ENCODE peak calls at places on chromosomes 11 and 22, in nine cellular contexts. K, H, P, G, D, C, S, E and X are unnamed samples.

GRCh38 chr11:118609380-118610219 is 2.2 kb downstream of the PHLDB1 start:
- DNase-seq in P (no peak), E (no peak), D (no peak), S (peak), K (peak), H (no peak), C (no peak), G (no peak), X (peak)

GRCh38 chr11:65560555-65561418 is 2.6 kb upstream of the LTBP3 start:
- DNase-seq in K (no peak), C (no peak), H (peak), E (peak), D (no peak), G (no peak), P (no peak), S (peak), X (peak)

GRCh38 chr11:134379241-134379640 is 32.8 kb downstream of the B3GAT1 start:
- DNase-seq in K (no peak), D (no peak), C (no peak), G (no peak), S (no peak), E (no peak), P (no peak), H (no peak), X (no peak)

GRCh38 chr22:22034469-22035132 is 52.0 kb upstream of the TOP3B start:
- DNase-seq in D (no peak), S (no peak), C (no peak), P (no peak), G (no peak), E (no peak), K (no peak), H (no peak), X (no peak)

GRCh38 chr22:31248138-31248745 is 36.1 kb downstream of the LIMK2 start:
- DNase-seq in E (peak), G (no peak), D (peak), C (peak), K (peak), H (peak), S (peak), P (no peak), X (peak)

GRCh38 chr11:103624708-103625623 is 411.5 kb upstream of the DDI1 start:
- DNase-seq in C (no peak), S (no peak), K (no peak), D (no peak), G (no peak), E (no peak), H (no peak), P (no peak), X (no peak)

GRCh38 chr11:130161441-130161840 is 1.9 kb downstream of the ST14 start:
- DNase-seq in D (no peak), H (no peak), K (no peak), S (no peak), E (no peak), G (no peak), P (no peak), C (no peak), X (no peak)

GRCh38 chr11:76772783-76773106 is 10.4 kb upstream of the TSKU start:
- DNase-seq in S (no peak), H (no peak), D (no peak), C (no peak), G (no peak), P (no peak), E (no peak), K (no peak), X (no peak)

GRCh38 chr11:134069426-134069921 is 602 bp downstream of the JAM3 start:
- DNase-seq in P (no peak), C (no peak), G (no peak), H (no peak), D (no peak), S (peak), K (no peak), E (no peak), X (peak)

GRCh38 chr11:122172352-122173073 is 56.5 kb upstream of the BLID start:
- DNase-seq in C (no peak), D (no peak), G (no peak), E (no peak), S (no peak), P (no peak), H (no peak), K (no peak), X (no peak)

GRCh38 chr11:3022300-3022967 is 30.3 kb upstream of the NAP1L4 start:
- DNase-seq in K (no peak), C (no peak), S (no peak), E (no peak), H (no peak), G (no peak), P (no peak), D (peak), X (no peak)

GRCh38 chr11:25860677-25861445 is 471.1 kb upstream of the ANO3 start:
- DNase-seq in D (no peak), G (no peak), P (no peak), K (no peak), S (no peak), C (no peak), H (peak), E (no peak), X (no peak)

GRCh38 chr11:77590194-77590591 is 440 bp downstream of the AQP11 start:
- DNase-seq in K (no peak), C (no peak), E (peak), H (peak), S (no peak), D (peak), P (no peak), G (peak), X (peak)